ENCODE peak calls at places on chromosomes 12 and 14, in six cellular contexts. J, H, W, Z, S and K are unnamed samples.

GRCh38 chr14:24297190-24297964 is 2.2 kb downstream of the DHRS1 start:
- DNase-seq in J (no peak), H (peak), W (no peak), Z (peak), S (peak), K (no peak)

GRCh38 chr12:31959701-31960391 is 631 bp downstream of the RESF1 start:
- DNase-seq in J (peak), H (peak), W (peak), Z (peak), S (peak), K (no peak)

GRCh38 chr12:645563-646071 is 17.6 kb downstream of the NINJ2 start:
- DNase-seq in J (peak), H (peak), W (peak), Z (peak), S (peak), K (no peak)

GRCh38 chr12:97308576-97309198 is 153.9 kb upstream of the RMST start:
- DNase-seq in J (no peak), H (peak), W (peak), Z (peak), S (peak), K (no peak)

GRCh38 chr12:121403721-121404120 is 3.8 kb downstream of the RNF34 start:
- DNase-seq in J (no peak), H (no peak), W (no peak), Z (no peak), S (no peak), K (no peak)

GRCh38 chr12:3615862-3616261 is 124.9 kb downstream of the PRMT8 start:
- DNase-seq in J (no peak), H (no peak), W (no peak), Z (no peak), S (no peak), K (no peak)

GRCh38 chr12:51760231-51760630 is 88.3 kb downstream of the FIGNL2 start:
- DNase-seq in J (no peak), H (no peak), W (no peak), Z (no peak), S (no peak), K (no peak)

GRCh38 chr14:34040765-34041164 is 89.9 kb upstream of the EGLN3 start:
- DNase-seq in J (no peak), H (no peak), W (no peak), Z (no peak), S (no peak), K (no peak)

GRCh38 chr12:56541610-56542009 is 20.0 kb downstream of the RBMS2 start:
- DNase-seq in J (no peak), H (no peak), W (no peak), Z (no peak), S (peak), K (no peak)

GRCh38 chr12:65670775-65671174 is 153.5 kb upstream of the HMGA2 start:
- DNase-seq in J (no peak), H (no peak), W (no peak), Z (no peak), S (peak), K (no peak)

GRCh38 chr12:28574746-28575592 is 384.7 kb downstream of the CCDC91 start:
- DNase-seq in J (no peak), H (no peak), W (no peak), Z (no peak), S (no peak), K (no peak)

GRCh38 chr12:57094194-57095160 is 5.6 kb downstream of the NAB2 start:
- DNase-seq in J (peak), H (no peak), W (no peak), Z (no peak), S (no peak), K (no peak)

GRCh38 chr14:32327255-32327961 is 1.7 kb upstream of the AKAP6 start:
- DNase-seq in J (no peak), H (no peak), W (no peak), Z (no peak), S (no peak), K (no peak)

GRCh38 chr12:57524814-57525614 is 2.4 kb downstream of the MBD6 start:
- DNase-seq in J (peak), H (no peak), W (no peak), Z (no peak), S (no peak), K (no peak)

GRCh38 chr12:84502907-84503787 is 409.5 kb downstream of the SLC6A15 start:
- DNase-seq in J (no peak), H (peak), W (no peak), Z (peak), S (peak), K (no peak)

GRCh38 chr12:50569876-50570275 is 65.1 kb downstream of the DIP2B start:
- DNase-seq in J (no peak), H (no peak), W (no peak), Z (no peak), S (peak), K (no peak)

GRCh38 chr12:67916266-67916970 is 72.8 kb upstream of the IFNG-AS1 start:
- DNase-seq in J (no peak), H (no peak), W (no peak), Z (no peak), S (peak), K (no peak)

GRCh38 chr12:6363330-6364036 is 11.9 kb downstream of the SCNN1A start:
- DNase-seq in J (peak), H (peak), W (peak), Z (peak), S (peak), K (peak)

GRCh38 chr14:23618415-23618988 is 17.7 kb upstream of the DHRS2 start:
- DNase-seq in J (no peak), H (no peak), W (no peak), Z (no peak), S (no peak), K (no peak)

GRCh38 chr12:116177017-116177416 is 100.5 kb downstream of the MED13L start:
- DNase-seq in J (no peak), H (no peak), W (no peak), Z (no peak), S (no peak), K (no peak)

GRCh38 chr12:52573743-52574142 is at the start of gene KRT74:
- DNase-seq in J (no peak), H (no peak), W (no peak), Z (no peak), S (no peak), K (no peak)

GRCh38 chr12:80469681-80470080 is 25.6 kb downstream of the PTPRQ start:
- DNase-seq in J (no peak), H (no peak), W (no peak), Z (no peak), S (no peak), K (no peak)

GRCh38 chr14:92460916-92461579 is 52.5 kb upstream of the RIN3 start:
- DNase-seq in J (no peak), H (peak), W (no peak), Z (no peak), S (peak), K (peak)

GRCh38 chr12:107349008-107349747 is 255.8 kb upstream of the CRY1 start:
- DNase-seq in J (no peak), H (peak), W (peak), Z (peak), S (peak), K (no peak)

GRCh38 chr12:48017496-48017895 is 13.2 kb upstream of the COL2A1 start:
- DNase-seq in J (no peak), H (no peak), W (no peak), Z (no peak), S (no peak), K (no peak)

GRCh38 chr14:22977684-22978486 is 4.5 kb downstream of the AJUBA start:
- DNase-seq in J (peak), H (peak), W (no peak), Z (peak), S (peak), K (no peak)

GRCh38 chr14:31228533-31228932 is 20.9 kb upstream of the HECTD1 start:
- DNase-seq in J (no peak), H (no peak), W (no peak), Z (no peak), S (no peak), K (no peak)
- H3K4me3 ChIP-seq in J (no peak), H (no peak), W (no peak), Z (no peak), S (no peak), K (no peak)

DNA sequence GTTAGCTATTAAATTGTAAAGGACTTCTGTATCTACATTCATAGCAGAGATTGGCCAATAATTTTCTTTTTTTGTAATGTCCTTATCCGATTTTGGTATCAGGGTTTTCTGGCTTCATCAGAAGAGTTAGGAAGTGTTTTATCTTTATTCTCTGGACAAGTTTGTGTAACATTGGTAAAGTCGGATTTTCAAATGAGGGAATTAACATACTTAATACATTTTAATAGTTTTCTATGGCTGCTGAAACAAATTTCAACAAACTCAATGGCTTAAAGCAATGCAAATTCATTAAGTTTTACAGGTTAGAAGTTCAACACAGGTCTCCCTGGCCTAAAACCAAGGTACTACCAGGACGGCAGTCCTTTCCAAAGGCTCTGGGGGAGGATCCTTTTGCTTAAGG is 13.2 kb upstream of the SLC8A3 start:
- DNase-seq in J (no peak), H (no peak), W (no peak), Z (no peak), S (no peak), K (no peak)
- TF ChIP-seq POLR2A in J (no peak), H (no peak), W (no peak), Z (no peak), S (no peak), K (no peak)

GRCh38 chr14:60865378-60866127 is 115.3 kb downstream of the TRMT5 start:
- DNase-seq in J (no peak), H (no peak), W (no peak), Z (no peak), S (no peak), K (no peak)

GRCh38 chr14:60859525-60859924 is 121.4 kb downstream of the TRMT5 start:
- DNase-seq in J (no peak), H (no peak), W (no peak), Z (no peak), S (no peak), K (no peak)

GRCh38 chr14:60862283-60862682 is 118.6 kb downstream of the TRMT5 start:
- DNase-seq in J (no peak), H (peak), W (peak), Z (no peak), S (no peak), K (no peak)

GRCh38 chr14:60861545-60862147 is 119.2 kb downstream of the TRMT5 start:
- DNase-seq in J (no peak), H (no peak), W (no peak), Z (no peak), S (no peak), K (no peak)

GRCh38 chr14:60863251-60863650 is 117.6 kb downstream of the TRMT5 start:
- DNase-seq in J (no peak), H (no peak), W (no peak), Z (no peak), S (no peak), K (no peak)
- H3K4me3 ChIP-seq in J (no peak), H (no peak), W (no peak), Z (no peak), S (no peak), K (no peak)

GRCh38 chr12:63151061-63151897 is at the start of gene AVPR1A:
- DNase-seq in J (no peak), H (no peak), W (peak), Z (no peak), S (no peak), K (no peak)
- TF ChIP-seq POLR2A in J (no peak), H (no peak), W (no peak), Z (no peak), S (no peak), K (peak)

GRCh38 chr14:59097681-59098080 is 90.8 kb upstream of the DAAM1 start:
- DNase-seq in J (no peak), H (no peak), W (no peak), Z (no peak), S (peak), K (no peak)
- H3K4me3 ChIP-seq in J (no peak), H (no peak), W (no peak), Z (no peak), S (no peak), K (no peak)